ENCODE peak calls at places on chromosomes 2 and 18, in ten cellular contexts. R is ascending aorta, D is AG10803, Z is transverse colon, X is RWPE1, P is PC-3, N is tibial nerve, F is H9, K is tibial artery, V is right atrium auricular region. M is an unnamed sample.

GRCh38 chr2:188693771-188694170 is 280.4 kb upstream of the COL3A1 start:
- DNase-seq in R (no peak), D (no peak), Z (no peak), X (no peak), P (no peak), N (no peak), F (no peak), K (no peak), V (no peak), M (no peak)

GRCh38 chr2:240467149-240467642 is 31.7 kb downstream of the GPC1 start:
- DNase-seq in R (no peak), D (no peak), Z (peak), X (no peak), P (no peak), N (peak), F (peak), K (no peak), V (no peak), M (no peak)

GRCh38 chr2:46960618-46961017 is 45.0 kb upstream of the MCFD2 start:
- DNase-seq in R (no peak), D (no peak), Z (no peak), X (no peak), P (no peak), N (no peak), F (no peak), K (no peak), V (no peak), M (no peak)

GRCh38 chr2:39470580-39470979 is 33.5 kb upstream of the MAP4K3 start:
- DNase-seq in R (no peak), D (no peak), Z (no peak), X (no peak), P (no peak), N (no peak), F (no peak), K (no peak), V (no peak), M (no peak)

GRCh38 chr2:102418421-102418961 is 4.5 kb upstream of the IL18RAP start:
- DNase-seq in R (no peak), D (no peak), Z (no peak), X (no peak), P (peak), N (no peak), F (no peak), K (no peak), V (no peak), M (no peak)

GRCh38 chr2:158493458-158493857 is 36.7 kb downstream of the PKP4 start:
- DNase-seq in R (no peak), D (peak), Z (no peak), X (no peak), P (no peak), N (no peak), F (no peak), K (no peak), V (no peak), M (no peak)

GRCh38 chr2:27494944-27495554 is at the start of gene FNDC4:
- DNase-seq in R (no peak), D (peak), Z (peak), X (peak), P (peak), N (no peak), F (peak), K (no peak), V (no peak), M (no peak)

GRCh38 chr2:67463810-67464209 is 66.7 kb downstream of the ETAA1 start:
- DNase-seq in R (no peak), D (no peak), Z (no peak), X (peak), P (peak), N (no peak), F (no peak), K (no peak), V (no peak), M (no peak)

GRCh38 chr2:97758131-97758705 is 44.8 kb downstream of the ZAP70 start:
- DNase-seq in R (no peak), D (peak), Z (no peak), X (no peak), P (no peak), N (no peak), F (no peak), K (no peak), V (no peak), M (no peak)

GRCh38 chr18:48928787-48929186 is 22.0 kb downstream of the SMAD7 start:
- DNase-seq in R (no peak), D (peak), Z (peak), X (no peak), P (no peak), N (no peak), F (no peak), K (peak), V (no peak), M (peak)

GRCh38 chr18:73340135-73340934 is 472.5 kb upstream of the NETO1 start:
- DNase-seq in R (no peak), D (peak), Z (no peak), X (peak), P (peak), N (no peak), F (no peak), K (no peak), V (no peak), M (no peak)

GRCh38 chr2:69214898-69215297 is 172.1 kb downstream of the GFPT1 start:
- DNase-seq in R (no peak), D (peak), Z (no peak), X (no peak), P (peak), N (no peak), F (no peak), K (no peak), V (no peak), M (no peak)

GRCh38 chr2:144430722-144431163 is 89.2 kb downstream of the ZEB2 start:
- DNase-seq in R (no peak), D (peak), Z (no peak), X (no peak), P (no peak), N (no peak), F (no peak), K (peak), V (no peak), M (no peak)

DNA sequence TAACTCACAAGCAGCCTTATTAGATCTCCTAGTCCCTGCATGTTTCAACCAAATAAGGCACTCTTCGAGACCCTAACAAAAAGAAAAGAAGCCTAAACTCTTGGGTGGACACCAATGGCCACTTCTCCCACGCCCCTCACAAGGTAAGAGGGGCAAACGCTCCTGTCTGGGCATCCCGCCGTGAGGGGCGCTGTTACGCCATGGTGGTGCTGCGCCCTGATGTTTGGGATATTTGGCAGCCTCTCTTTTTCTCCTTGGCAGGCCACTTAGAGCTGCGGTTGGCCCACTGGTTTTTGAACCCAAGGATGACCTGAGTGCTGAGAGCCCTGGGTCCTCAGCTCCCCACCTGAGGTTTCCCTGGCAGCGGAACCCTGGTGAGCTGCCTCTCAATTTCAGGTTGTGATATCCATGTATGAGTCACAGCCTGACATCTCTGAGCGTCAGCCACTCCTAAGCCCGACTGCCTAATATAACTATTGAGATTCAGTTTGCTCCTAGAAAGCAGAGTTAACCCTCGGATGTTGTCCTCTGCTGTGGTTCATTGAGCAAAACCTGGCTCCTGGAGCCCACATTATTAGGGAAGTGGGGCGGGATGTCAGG is 103.3 kb downstream of the COL6A3 start:
- DNase-seq in R (no peak), D (no peak), Z (no peak), X (no peak), P (peak), N (no peak), F (no peak), K (no peak), V (no peak), M (no peak)
- TF ChIP-seq CTCF in R (no peak), D (no peak), Z (peak), X (no peak), P (no peak), N (no peak), F (peak), K (peak), V (no peak), M (no peak)

GRCh38 chr2:202870431-202871160 is 970 bp downstream of the ICA1L start:
- DNase-seq in R (no peak), D (peak), Z (peak), X (peak), P (peak), N (peak), F (peak), K (peak), V (peak), M (peak)
- TF ChIP-seq CTCF in R (peak), D (peak), Z (peak), X (peak), P (peak), N (peak), F (peak), K (peak), V (peak), M (peak)

GRCh38 chr2:100852999-100853908 is 33.3 kb downstream of the NPAS2 start:
- DNase-seq in R (no peak), D (no peak), Z (no peak), X (no peak), P (peak), N (no peak), F (peak), K (no peak), V (no peak), M (no peak)
- TF ChIP-seq CTCF in R (no peak), D (no peak), Z (no peak), X (no peak), P (peak), N (no peak), F (no peak), K (no peak), V (no peak), M (no peak)

GRCh38 chr2:100483892-100484291 is 13.6 kb downstream of the NMS start:
- DNase-seq in R (no peak), D (no peak), Z (no peak), X (no peak), P (no peak), N (no peak), F (no peak), K (no peak), V (no peak), M (no peak)

GRCh38 chr2:100484390-100484789 is 14.1 kb downstream of the NMS start:
- DNase-seq in R (no peak), D (no peak), Z (no peak), X (no peak), P (no peak), N (no peak), F (no peak), K (no peak), V (no peak), M (no peak)

GRCh38 chr2:100482741-100483140 is 12.5 kb downstream of the NMS start:
- DNase-seq in R (no peak), D (no peak), Z (no peak), X (no peak), P (no peak), N (no peak), F (peak), K (no peak), V (no peak), M (no peak)
- TF ChIP-seq CTCF in R (no peak), D (no peak), Z (no peak), X (no peak), P (peak), N (no peak), F (peak), K (no peak), V (no peak), M (peak)

GRCh38 chr2:238286551-238286950 is 1.9 kb downstream of the PER2 start:
- DNase-seq in R (peak), D (peak), Z (peak), X (peak), P (peak), N (peak), F (no peak), K (peak), V (peak), M (peak)

GRCh38 chr2:238285653-238286082 is 2.7 kb downstream of the PER2 start:
- DNase-seq in R (peak), D (peak), Z (peak), X (peak), P (peak), N (peak), F (peak), K (peak), V (peak), M (peak)

GRCh38 chr2:238286095-238286494 is 2.3 kb downstream of the PER2 start:
- DNase-seq in R (no peak), D (no peak), Z (no peak), X (no peak), P (no peak), N (no peak), F (no peak), K (no peak), V (no peak), M (no peak)

GRCh38 chr2:238282861-238283738 is 5.3 kb downstream of the PER2 start:
- DNase-seq in R (no peak), D (no peak), Z (no peak), X (no peak), P (no peak), N (no peak), F (no peak), K (no peak), V (no peak), M (no peak)

DNA sequence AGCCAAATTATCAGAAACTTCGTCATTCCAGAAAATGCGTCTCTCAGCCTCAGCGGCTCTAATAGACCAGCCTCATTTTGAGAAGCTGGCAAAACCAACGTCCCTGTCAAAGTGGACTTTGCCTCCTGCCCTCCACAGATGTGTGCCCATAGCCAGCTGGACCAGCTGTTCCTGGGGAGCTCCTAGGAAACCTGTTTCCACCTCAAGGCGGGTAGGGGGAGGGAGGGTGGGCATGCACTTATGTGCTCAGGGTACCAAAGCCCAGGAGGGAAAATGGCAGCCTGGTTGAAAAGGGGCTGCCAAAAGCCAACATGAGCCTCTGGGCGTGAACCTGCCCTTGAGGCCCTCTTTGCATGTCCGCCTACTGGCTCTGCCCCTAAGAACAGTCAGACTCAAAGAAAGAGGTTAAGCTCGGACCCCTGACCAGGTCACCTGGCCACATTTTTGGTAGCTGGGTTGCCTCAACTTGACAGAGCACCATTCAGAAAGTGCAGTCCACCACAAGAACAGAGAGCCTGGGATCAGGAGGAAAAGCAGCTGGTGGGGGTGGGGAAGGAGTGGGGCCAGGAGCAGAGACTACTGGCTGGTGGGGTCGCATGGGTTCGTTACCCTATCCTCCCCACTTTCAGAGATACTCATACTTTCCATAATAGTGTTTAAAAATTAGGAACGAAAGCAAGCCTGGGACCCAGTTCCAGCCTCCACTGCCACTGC is 3.5 kb downstream of the PER2 start:
- DNase-seq in R (no peak), D (no peak), Z (peak), X (no peak), P (no peak), N (no peak), F (no peak), K (no peak), V (no peak), M (no peak)
- TF ChIP-seq CTCF in R (no peak), D (no peak), Z (no peak), X (no peak), P (no peak), N (no peak), F (no peak), K (no peak), V (no peak), M (no peak)

GRCh38 chr2:226018641-226019040 is 619.1 kb downstream of the NYAP2 start:
- DNase-seq in R (no peak), D (no peak), Z (no peak), X (no peak), P (no peak), N (no peak), F (no peak), K (no peak), V (no peak), M (no peak)

GRCh38 chr2:226017534-226017933 is 618.0 kb downstream of the NYAP2 start:
- DNase-seq in R (no peak), D (no peak), Z (no peak), X (no peak), P (no peak), N (no peak), F (no peak), K (no peak), V (no peak), M (no peak)

GRCh38 chr2:226020179-226020578 is 620.7 kb downstream of the NYAP2 start:
- DNase-seq in R (no peak), D (peak), Z (no peak), X (no peak), P (no peak), N (no peak), F (no peak), K (no peak), V (no peak), M (no peak)

GRCh38 chr2:226023383-226023782 is 623.9 kb downstream of the NYAP2 start:
- DNase-seq in R (no peak), D (no peak), Z (no peak), X (no peak), P (peak), N (no peak), F (peak), K (no peak), V (no peak), M (no peak)
- TF ChIP-seq CTCF in R (no peak), D (no peak), Z (no peak), X (no peak), P (no peak), N (no peak), F (peak), K (no peak), V (peak), M (no peak)

GRCh38 chr2:42110974-42111322 is 58.2 kb upstream of the EML4 start:
- DNase-seq in R (no peak), D (no peak), Z (no peak), X (no peak), P (no peak), N (no peak), F (no peak), K (no peak), V (no peak), M (no peak)
- TF ChIP-seq CTCF in R (no peak), D (no peak), Z (no peak), X (no peak), P (no peak), N (no peak), F (no peak), K (no peak), V (no peak), M (no peak)